ENCODE peak calls at places on chromosomes 1 and 21, in seven cellular contexts. V, L, J, G, E, H and Z are unnamed samples.

GRCh38 chr1:192224386-192224785 is 66.1 kb downstream of the RGS18 start:
- DNase-seq in E (no peak), L (no peak), V (no peak), H (no peak), J (no peak), G (no peak), Z (no peak)

GRCh38 chr1:100924212-100924611 is 28.3 kb downstream of the SLC30A7 start:
- DNase-seq in J (no peak), G (no peak), L (no peak), V (no peak), H (no peak), E (no peak), Z (no peak)

GRCh38 chr1:156804572-156805243 is 11.9 kb downstream of the SH2D2A start:
- DNase-seq in G (no peak), J (no peak), E (no peak), H (no peak), L (no peak), V (no peak), Z (no peak)

GRCh38 chr1:202274611-202275010 is 67.1 kb downstream of the UBE2T start:
- DNase-seq in H (peak), G (no peak), L (no peak), J (peak), E (no peak), V (no peak), Z (no peak)

GRCh38 chr1:91511386-91511785 is 10.7 kb downstream of the CDC7 start:
- DNase-seq in J (no peak), L (peak), H (no peak), E (no peak), G (peak), V (no peak), Z (peak)

GRCh38 chr1:80534606-80535360 is 1266.0 kb upstream of the ADGRL2 start:
- DNase-seq in G (no peak), V (no peak), L (no peak), E (no peak), J (no peak), H (no peak), Z (peak)

GRCh38 chr1:154908937-154909336 is 27.6 kb downstream of the PMVK start:
- DNase-seq in G (no peak), J (no peak), H (no peak), E (no peak), L (no peak), V (no peak), Z (no peak)

GRCh38 chr1:155007253-155007828 is 4.7 kb downstream of the ZBTB7B start:
- DNase-seq in L (no peak), J (peak), H (no peak), E (no peak), V (no peak), G (no peak), Z (no peak)

GRCh38 chr1:190170321-190170720 is 307.3 kb downstream of the BRINP3 start:
- DNase-seq in H (no peak), E (no peak), L (no peak), G (no peak), V (no peak), J (no peak), Z (no peak)

GRCh38 chr21:30979054-30979453 is 59.2 kb downstream of the KRTAP19-8 start:
- DNase-seq in G (no peak), L (no peak), H (no peak), J (no peak), V (no peak), E (no peak), Z (no peak)

GRCh38 chr1:25004355-25004754 is 74.3 kb upstream of the RUNX3 start:
- DNase-seq in E (no peak), G (no peak), J (no peak), V (no peak), H (no peak), L (no peak), Z (no peak)

GRCh38 chr1:177471244-177471643 is 300.5 kb downstream of the BRINP2 start:
- DNase-seq in E (no peak), G (no peak), V (no peak), H (no peak), L (no peak), J (no peak), Z (no peak)

GRCh38 chr1:34511802-34512201 is 243.0 kb upstream of the GJB5 start:
- DNase-seq in H (no peak), L (no peak), V (no peak), G (no peak), E (no peak), J (no peak), Z (no peak)

GRCh38 chr21:42532466-42533181 is 19.0 kb downstream of the SLC37A1 start:
- DNase-seq in L (no peak), E (no peak), G (no peak), V (no peak), H (no peak), J (peak), Z (no peak)